ENCODE peak calls at places on chromosomes 5 and 9, in five cellular contexts. One of them, this sample, is unnamed.

GRCh38 chr9:78858266-78858665 is 561.3 kb downstream of the PSAT1 start:
- DNase-seq in astrocyte of the spinal cord: no peak
- DNase-seq in astrocyte of the cerebellum: no peak
- DNase-seq in mammary epithelial cell: no peak
- DNase-seq in fibroblast of lung: no peak
- DNase-seq in this sample: no peak

GRCh38 chr9:111107141-111107540 is 68.9 kb upstream of the LPAR1 start:
- DNase-seq in astrocyte of the spinal cord: no peak
- DNase-seq in astrocyte of the cerebellum: no peak
- DNase-seq in mammary epithelial cell: no peak
- DNase-seq in fibroblast of lung: no peak
- DNase-seq in this sample: no peak

GRCh38 chr5:57650360-57651069 is 167.9 kb upstream of the ACTBL2 start:
- DNase-seq in astrocyte of the spinal cord: peak; percentile 55
- DNase-seq in astrocyte of the cerebellum: no peak
- DNase-seq in mammary epithelial cell: peak; percentile 74
- DNase-seq in fibroblast of lung: peak; percentile 58
- DNase-seq in this sample: peak; percentile 13

GRCh38 chr5:56951131-56951945 is 585 bp downstream of the MIER3 start:
- DNase-seq in astrocyte of the spinal cord: peak; percentile 5
- DNase-seq in astrocyte of the cerebellum: no peak
- DNase-seq in mammary epithelial cell: peak; percentile 9
- DNase-seq in fibroblast of lung: no peak
- DNase-seq in this sample: no peak

GRCh38 chr9:88814521-88815101 is 176.7 kb upstream of the S1PR3 start:
- DNase-seq in astrocyte of the spinal cord: peak; percentile 55
- DNase-seq in astrocyte of the cerebellum: no peak
- DNase-seq in mammary epithelial cell: no peak
- DNase-seq in fibroblast of lung: peak; percentile 97
- DNase-seq in this sample: no peak

GRCh38 chr5:120504057-120504456 is 40.0 kb downstream of the PRR16 start:
- DNase-seq in astrocyte of the spinal cord: no peak
- DNase-seq in astrocyte of the cerebellum: no peak
- DNase-seq in mammary epithelial cell: no peak
- DNase-seq in fibroblast of lung: peak; percentile 42
- DNase-seq in this sample: no peak

GRCh38 chr9:12798066-12798770 is 23.4 kb downstream of the LURAP1L start:
- DNase-seq in astrocyte of the spinal cord: no peak
- DNase-seq in astrocyte of the cerebellum: no peak
- DNase-seq in mammary epithelial cell: peak; percentile 84
- DNase-seq in fibroblast of lung: no peak
- DNase-seq in this sample: no peak

GRCh38 chr5:74442466-74442865 is 198.1 kb downstream of the ENC1 start:
- DNase-seq in astrocyte of the spinal cord: no peak
- DNase-seq in astrocyte of the cerebellum: no peak
- DNase-seq in mammary epithelial cell: no peak
- DNase-seq in fibroblast of lung: no peak
- DNase-seq in this sample: no peak

GRCh38 chr5:95043234-95043633 is 241.7 kb downstream of the MCTP1 start:
- DNase-seq in astrocyte of the spinal cord: no peak
- DNase-seq in astrocyte of the cerebellum: no peak
- DNase-seq in mammary epithelial cell: no peak
- DNase-seq in fibroblast of lung: no peak
- DNase-seq in this sample: no peak

GRCh38 chr5:83715316-83716060 is 5.2 kb downstream of the HAPLN1 start:
- DNase-seq in astrocyte of the spinal cord: no peak
- DNase-seq in astrocyte of the cerebellum: no peak
- DNase-seq in mammary epithelial cell: no peak
- DNase-seq in fibroblast of lung: no peak
- DNase-seq in this sample: no peak

GRCh38 chr5:1386274-1386717 is 41.4 kb upstream of the CLPTM1L start:
- DNase-seq in astrocyte of the spinal cord: peak; percentile 10
- DNase-seq in astrocyte of the cerebellum: no peak
- DNase-seq in mammary epithelial cell: peak; percentile 15
- DNase-seq in fibroblast of lung: peak; percentile 7
- DNase-seq in this sample: peak; percentile 84

GRCh38 chr9:135550344-135550918 is 4.5 kb downstream of the OBP2A start:
- DNase-seq in astrocyte of the spinal cord: no peak
- DNase-seq in astrocyte of the cerebellum: no peak
- DNase-seq in mammary epithelial cell: no peak
- DNase-seq in fibroblast of lung: no peak
- DNase-seq in this sample: no peak

GRCh38 chr5:29924107-29924506 is 1269.4 kb upstream of the CDH6 start:
- DNase-seq in astrocyte of the spinal cord: no peak
- DNase-seq in astrocyte of the cerebellum: no peak
- DNase-seq in mammary epithelial cell: no peak
- DNase-seq in fibroblast of lung: no peak
- DNase-seq in this sample: no peak

GRCh38 chr5:180332051-180332517 is 21.1 kb downstream of the GFPT2 start:
- DNase-seq in astrocyte of the spinal cord: peak; percentile 73
- DNase-seq in astrocyte of the cerebellum: peak; percentile 70
- DNase-seq in mammary epithelial cell: no peak
- DNase-seq in fibroblast of lung: peak; percentile 25
- DNase-seq in this sample: no peak

GRCh38 chr5:94288937-94289336 is 329.5 kb downstream of the KIAA0825 start:
- DNase-seq in astrocyte of the spinal cord: peak; percentile 39
- DNase-seq in astrocyte of the cerebellum: peak; percentile 18
- DNase-seq in mammary epithelial cell: no peak
- DNase-seq in fibroblast of lung: peak; percentile 58
- DNase-seq in this sample: no peak

GRCh38 chr5:143200781-143201398 is 202.6 kb downstream of the NR3C1 start:
- DNase-seq in astrocyte of the spinal cord: peak; percentile 80
- DNase-seq in astrocyte of the cerebellum: no peak
- DNase-seq in mammary epithelial cell: peak; percentile 96
- DNase-seq in fibroblast of lung: peak; percentile 93
- DNase-seq in this sample: no peak

GRCh38 chr5:134964359-134965270 is 3.1 kb upstream of the CATSPER3 start:
- DNase-seq in astrocyte of the spinal cord: no peak
- DNase-seq in astrocyte of the cerebellum: no peak
- DNase-seq in mammary epithelial cell: no peak
- DNase-seq in fibroblast of lung: no peak
- DNase-seq in this sample: no peak

GRCh38 chr5:91206734-91207133 is 176.4 kb downstream of the ARRDC3 start:
- DNase-seq in astrocyte of the spinal cord: peak; percentile 72
- DNase-seq in astrocyte of the cerebellum: no peak
- DNase-seq in mammary epithelial cell: peak; percentile 71
- DNase-seq in fibroblast of lung: peak; percentile 75
- DNase-seq in this sample: no peak

GRCh38 chr9:107286057-107286456 is 3.0 kb downstream of the RAD23B start:
- DNase-seq in astrocyte of the spinal cord: no peak
- DNase-seq in astrocyte of the cerebellum: no peak
- DNase-seq in mammary epithelial cell: peak; percentile 46
- DNase-seq in fibroblast of lung: peak; percentile 26
- DNase-seq in this sample: no peak

GRCh38 chr9:73869261-73869660 is 627.9 kb upstream of the RORB start:
- DNase-seq in astrocyte of the spinal cord: peak; percentile 48
- DNase-seq in astrocyte of the cerebellum: peak; percentile 31
- DNase-seq in mammary epithelial cell: peak; percentile 93
- DNase-seq in fibroblast of lung: peak; percentile 0
- DNase-seq in this sample: peak; percentile 34

GRCh38 chr9:18936094-18936871 is 96.7 kb downstream of the SAXO1 start:
- DNase-seq in astrocyte of the spinal cord: no peak
- DNase-seq in astrocyte of the cerebellum: no peak
- DNase-seq in mammary epithelial cell: no peak
- DNase-seq in fibroblast of lung: no peak
- DNase-seq in this sample: no peak

GRCh38 chr9:13274901-13275641 is 4.4 kb downstream of the MPDZ start:
- DNase-seq in astrocyte of the spinal cord: peak; percentile 66
- DNase-seq in astrocyte of the cerebellum: peak; percentile 24
- DNase-seq in mammary epithelial cell: no peak
- DNase-seq in fibroblast of lung: peak; percentile 38
- DNase-seq in this sample: no peak

GRCh38 chr9:134457321-134457923 is 131.2 kb downstream of the RXRA start:
- DNase-seq in astrocyte of the spinal cord: no peak
- DNase-seq in astrocyte of the cerebellum: no peak
- DNase-seq in mammary epithelial cell: no peak
- DNase-seq in fibroblast of lung: no peak
- DNase-seq in this sample: no peak

GRCh38 chr9:127185931-127186781 is 63.7 kb upstream of the ANGPTL2 start:
- DNase-seq in astrocyte of the spinal cord: peak; percentile 72
- DNase-seq in astrocyte of the cerebellum: peak; percentile 43
- DNase-seq in mammary epithelial cell: no peak
- DNase-seq in fibroblast of lung: peak; percentile 98
- DNase-seq in this sample: no peak

GRCh38 chr5:132813599-132814440 is 718 bp downstream of the SOWAHA start:
- DNase-seq in astrocyte of the spinal cord: no peak
- DNase-seq in astrocyte of the cerebellum: no peak
- DNase-seq in mammary epithelial cell: no peak
- DNase-seq in fibroblast of lung: no peak
- DNase-seq in this sample: peak; percentile 68

GRCh38 chr5:39427225-39427624 is 2.4 kb upstream of the DAB2 start:
- DNase-seq in astrocyte of the spinal cord: peak; percentile 35
- DNase-seq in astrocyte of the cerebellum: no peak
- DNase-seq in mammary epithelial cell: no peak
- DNase-seq in fibroblast of lung: peak; percentile 30
- DNase-seq in this sample: no peak

GRCh38 chr5:140965905-140966292 is 377 bp upstream of the PCDHAC2 start:
- DNase-seq in astrocyte of the spinal cord: no peak
- DNase-seq in astrocyte of the cerebellum: no peak
- DNase-seq in mammary epithelial cell: no peak
- DNase-seq in fibroblast of lung: no peak
- DNase-seq in this sample: no peak

GRCh38 chr9:36718612-36719011 is 145.9 kb downstream of the MELK start:
- DNase-seq in astrocyte of the spinal cord: no peak
- DNase-seq in astrocyte of the cerebellum: no peak
- DNase-seq in mammary epithelial cell: no peak
- DNase-seq in fibroblast of lung: no peak
- DNase-seq in this sample: no peak

GRCh38 chr9:122904466-122904822 is 715 bp downstream of the RC3H2 start:
- DNase-seq in astrocyte of the spinal cord: peak; percentile 46
- DNase-seq in astrocyte of the cerebellum: no peak
- DNase-seq in mammary epithelial cell: peak; percentile 47
- DNase-seq in fibroblast of lung: peak; percentile 40
- DNase-seq in this sample: peak; percentile 31

GRCh38 chr9:18520395-18520794 is 46.4 kb downstream of the ADAMTSL1 start:
- DNase-seq in astrocyte of the spinal cord: no peak
- DNase-seq in astrocyte of the cerebellum: no peak
- DNase-seq in mammary epithelial cell: no peak
- DNase-seq in fibroblast of lung: peak; percentile 39
- DNase-seq in this sample: no peak

GRCh38 chr5:178314961-178315820 is 82.6 kb upstream of the PHYKPL start:
- DNase-seq in astrocyte of the spinal cord: no peak
- DNase-seq in astrocyte of the cerebellum: no peak
- DNase-seq in mammary epithelial cell: no peak
- DNase-seq in fibroblast of lung: no peak
- DNase-seq in this sample: no peak

GRCh38 chr5:138824924-138825863 is 49.9 kb downstream of the LRRTM2 start:
- DNase-seq in astrocyte of the spinal cord: peak; percentile 32
- DNase-seq in astrocyte of the cerebellum: no peak
- DNase-seq in mammary epithelial cell: no peak
- DNase-seq in fibroblast of lung: peak; percentile 38
- DNase-seq in this sample: peak; percentile 56

GRCh38 chr9:127091526-127091925 is 30.9 kb downstream of the ANGPTL2 start:
- DNase-seq in astrocyte of the spinal cord: no peak
- DNase-seq in astrocyte of the cerebellum: no peak
- DNase-seq in mammary epithelial cell: no peak
- DNase-seq in fibroblast of lung: no peak
- DNase-seq in this sample: no peak

GRCh38 chr5:123916331-123917121 is 404.5 kb downstream of the CSNK1G3 start:
- DNase-seq in astrocyte of the spinal cord: peak; percentile 86
- DNase-seq in astrocyte of the cerebellum: peak; percentile 83
- DNase-seq in mammary epithelial cell: peak; percentile 38
- DNase-seq in fibroblast of lung: peak; percentile 58
- DNase-seq in this sample: no peak

GRCh38 chr9:88418715-88419540 is 30.7 kb downstream of the SPIN1 start:
- DNase-seq in astrocyte of the spinal cord: peak; percentile 38
- DNase-seq in astrocyte of the cerebellum: no peak
- DNase-seq in mammary epithelial cell: peak; percentile 76
- DNase-seq in fibroblast of lung: no peak
- DNase-seq in this sample: no peak

GRCh38 chr5:40312205-40312604 is 367.5 kb upstream of the PTGER4 start:
- DNase-seq in astrocyte of the spinal cord: no peak
- DNase-seq in astrocyte of the cerebellum: no peak
- DNase-seq in mammary epithelial cell: no peak
- DNase-seq in fibroblast of lung: no peak
- DNase-seq in this sample: no peak

GRCh38 chr5:64229163-64229774 is 63.6 kb downstream of the RNF180 start:
- DNase-seq in astrocyte of the spinal cord: peak; percentile 45
- DNase-seq in astrocyte of the cerebellum: peak; percentile 13
- DNase-seq in mammary epithelial cell: peak; percentile 15
- DNase-seq in fibroblast of lung: peak; percentile 60
- DNase-seq in this sample: peak; percentile 74
- TF ChIP-seq CTCF in astrocyte of the spinal cord: peak; percentile 53
- TF ChIP-seq CTCF in astrocyte of the cerebellum: peak; percentile 41
- TF ChIP-seq CTCF in mammary epithelial cell: peak; percentile 53
- TF ChIP-seq CTCF in fibroblast of lung: peak; percentile 32
- TF ChIP-seq CTCF in this sample: peak; percentile 61

GRCh38 chr5:10876345-10876744 is 115.3 kb upstream of the DAP start:
- DNase-seq in astrocyte of the spinal cord: no peak
- DNase-seq in astrocyte of the cerebellum: no peak
- DNase-seq in mammary epithelial cell: no peak
- DNase-seq in fibroblast of lung: no peak
- DNase-seq in this sample: no peak
- TF ChIP-seq CTCF in astrocyte of the spinal cord: no peak
- TF ChIP-seq CTCF in astrocyte of the cerebellum: no peak
- TF ChIP-seq CTCF in mammary epithelial cell: no peak
- TF ChIP-seq CTCF in fibroblast of lung: no peak
- TF ChIP-seq CTCF in this sample: no peak

GRCh38 chr5:145718956-145719355 is 116.2 kb downstream of the PRELID2 start:
- DNase-seq in astrocyte of the spinal cord: peak; percentile 51
- DNase-seq in astrocyte of the cerebellum: peak; percentile 23
- DNase-seq in mammary epithelial cell: peak; percentile 6
- DNase-seq in fibroblast of lung: peak; percentile 56
- DNase-seq in this sample: no peak
- TF ChIP-seq CTCF in astrocyte of the spinal cord: peak; percentile 66
- TF ChIP-seq CTCF in astrocyte of the cerebellum: peak; percentile 64
- TF ChIP-seq CTCF in mammary epithelial cell: no peak
- TF ChIP-seq CTCF in fibroblast of lung: peak; percentile 71
- TF ChIP-seq CTCF in this sample: no peak

DNA sequence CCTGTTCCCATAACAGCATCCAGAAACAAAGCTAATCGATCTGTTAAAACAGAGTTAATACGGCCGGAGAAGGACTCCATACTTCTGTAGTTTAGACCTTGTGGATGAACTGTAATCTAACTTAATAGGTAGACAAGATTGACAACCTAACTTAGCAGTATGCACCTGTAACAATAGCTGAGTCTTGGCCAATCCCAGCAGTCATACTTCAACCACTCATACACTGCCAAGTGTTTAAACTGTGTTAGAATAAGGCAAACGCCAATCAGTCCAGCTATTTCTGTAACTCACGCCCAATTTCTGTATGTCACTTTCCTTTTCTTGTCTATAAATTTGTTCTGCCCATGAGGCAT is 33.7 kb upstream of the MACIR start:
- DNase-seq in astrocyte of the spinal cord: no peak
- DNase-seq in astrocyte of the cerebellum: no peak
- DNase-seq in mammary epithelial cell: no peak
- DNase-seq in fibroblast of lung: no peak
- DNase-seq in this sample: no peak
- TF ChIP-seq CTCF in astrocyte of the spinal cord: no peak
- TF ChIP-seq CTCF in astrocyte of the cerebellum: no peak
- TF ChIP-seq CTCF in mammary epithelial cell: no peak
- TF ChIP-seq CTCF in fibroblast of lung: no peak
- TF ChIP-seq CTCF in this sample: no peak